ENCODE peak calls at places on chromosomes 4 and X, in seven cellular contexts. S is MCF 10A, P is upper lobe of left lung, O is astrocyte of the spinal cord, J is ovary, F is GM20000, E is brain microvascular endothelial cell. V is an unnamed sample.

GRCh38 chr4:186627226-186627865 is 72.0 kb upstream of the MTNR1A start:
- DNase-seq in S (peak), P (no peak), O (peak), J (no peak), F (no peak), E (no peak), V (no peak)

GRCh38 chr4:6932475-6932874 is 22.8 kb downstream of the TBC1D14 start:
- DNase-seq in S (no peak), P (no peak), O (no peak), J (no peak), F (no peak), E (no peak), V (no peak)

GRCh38 chr4:10032625-10033024 is 11.3 kb upstream of the SLC2A9 start:
- DNase-seq in S (peak), P (no peak), O (no peak), J (no peak), F (no peak), E (peak), V (no peak)

GRCh38 chr4:137956256-137956655 is 285.9 kb downstream of the SLC7A11 start:
- DNase-seq in S (no peak), P (no peak), O (no peak), J (no peak), F (no peak), E (no peak), V (no peak)

GRCh38 chr4:99221980-99222379 is 2.9 kb upstream of the ADH6 start:
- DNase-seq in S (peak), P (no peak), O (no peak), J (no peak), F (no peak), E (no peak), V (no peak)

GRCh38 chr4:83876047-83876446 is 340.1 kb downstream of the GPAT3 start:
- DNase-seq in S (peak), P (no peak), O (no peak), J (no peak), F (no peak), E (no peak), V (no peak)

GRCh38 chr4:74157116-74157742 is 689 bp upstream of the MTHFD2L start:
- DNase-seq in S (peak), P (no peak), O (peak), J (no peak), F (no peak), E (peak), V (no peak)

GRCh38 chrX:13015536-13016236 is 28.7 kb downstream of the FAM9C start:
- DNase-seq in S (no peak), P (no peak), O (no peak), J (no peak), F (no peak), E (no peak), V (no peak)

GRCh38 chrX:78024349-78025108 is 55.1 kb upstream of the PGAM4 start:
- DNase-seq in S (peak), P (no peak), O (no peak), J (no peak), F (peak), E (no peak), V (peak)

GRCh38 chr4:164212134-164212533 is 541.8 kb upstream of the SMIM31 start:
- DNase-seq in S (peak), P (no peak), O (no peak), J (no peak), F (no peak), E (no peak), V (no peak)

GRCh38 chrX:11566158-11566557 is 99.6 kb downstream of the ARHGAP6 start:
- DNase-seq in S (no peak), P (no peak), O (no peak), J (no peak), F (no peak), E (no peak), V (no peak)

GRCh38 chr4:179624768-179625181 is 2182.5 kb upstream of the AGA start:
- DNase-seq in S (peak), P (no peak), O (peak), J (no peak), F (no peak), E (peak), V (no peak)

GRCh38 chr4:74087481-74087880 is 11.5 kb downstream of the CXCL2 start:
- DNase-seq in S (no peak), P (no peak), O (no peak), J (no peak), F (no peak), E (no peak), V (no peak)

GRCh38 chr4:127143460-127144190 is 489.1 kb upstream of the INTU start:
- DNase-seq in S (no peak), P (no peak), O (peak), J (no peak), F (no peak), E (no peak), V (no peak)

GRCh38 chr4:109199585-109199984 is 102.9 kb downstream of the COL25A1 start:
- DNase-seq in S (no peak), P (no peak), O (no peak), J (no peak), F (no peak), E (no peak), V (no peak)

GRCh38 chr4:148170408-148171385 is 271.5 kb downstream of the NR3C2 start:
- DNase-seq in S (no peak), P (no peak), O (no peak), J (no peak), F (no peak), E (no peak), V (no peak)

GRCh38 chrX:25052798-25053534 is 37.2 kb upstream of the ARX start:
- DNase-seq in S (no peak), P (no peak), O (no peak), J (no peak), F (no peak), E (no peak), V (no peak)

GRCh38 chrX:134930501-134930900 is 60.3 kb upstream of the SMIM10 start:
- DNase-seq in S (no peak), P (no peak), O (no peak), J (no peak), F (no peak), E (no peak), V (no peak)

GRCh38 chrX:14032383-14032782 is 2.7 kb upstream of the GEMIN8 start:
- DNase-seq in S (peak), P (no peak), O (peak), J (peak), F (peak), E (peak), V (peak)

GRCh38 chr4:183758006-183758734 is 99.1 kb downstream of the TRAPPC11 start:
- DNase-seq in S (no peak), P (peak), O (no peak), J (no peak), F (no peak), E (no peak), V (no peak)
- TF ChIP-seq CTCF in S (no peak), P (no peak), O (peak), J (no peak), F (no peak), E (peak), V (no peak)

DNA sequence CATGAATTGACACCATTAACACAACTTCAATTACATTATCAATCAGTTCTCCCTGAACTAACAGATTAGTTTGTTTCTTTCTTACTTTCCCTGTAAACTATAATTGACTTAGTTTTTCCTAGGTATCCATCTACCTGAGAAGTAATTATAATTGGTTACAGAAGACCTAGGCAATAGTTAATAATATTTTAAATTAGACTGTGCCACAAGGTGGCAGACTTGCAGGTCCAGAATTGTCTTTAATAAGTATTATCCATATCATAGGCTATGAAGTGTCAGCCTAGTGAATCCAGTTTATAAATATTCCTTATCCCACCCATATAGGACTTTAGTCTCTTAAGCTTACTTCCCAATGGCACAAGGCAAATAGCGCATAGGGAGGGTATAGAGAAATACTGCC is 48.9 kb upstream of the FAM47B start:
- DNase-seq in S (peak), P (no peak), O (no peak), J (no peak), F (no peak), E (no peak), V (no peak)
- TF ChIP-seq CTCF in S (peak), P (no peak), O (peak), J (no peak), F (no peak), E (peak), V (peak)

GRCh38 chrX:51855698-51856097 is 37.7 kb upstream of the MAGED1 start:
- DNase-seq in S (no peak), P (no peak), O (no peak), J (no peak), F (no peak), E (no peak), V (no peak)

GRCh38 chrX:51866156-51866555 is 27.3 kb upstream of the MAGED1 start:
- DNase-seq in S (no peak), P (no peak), O (peak), J (no peak), F (no peak), E (peak), V (no peak)

GRCh38 chrX:51857159-51857733 is 36.2 kb upstream of the MAGED1 start:
- DNase-seq in S (no peak), P (no peak), O (no peak), J (no peak), F (no peak), E (no peak), V (no peak)

GRCh38 chrX:51862920-51863319 is 30.5 kb upstream of the MAGED1 start:
- DNase-seq in S (no peak), P (no peak), O (no peak), J (no peak), F (no peak), E (no peak), V (no peak)

DNA sequence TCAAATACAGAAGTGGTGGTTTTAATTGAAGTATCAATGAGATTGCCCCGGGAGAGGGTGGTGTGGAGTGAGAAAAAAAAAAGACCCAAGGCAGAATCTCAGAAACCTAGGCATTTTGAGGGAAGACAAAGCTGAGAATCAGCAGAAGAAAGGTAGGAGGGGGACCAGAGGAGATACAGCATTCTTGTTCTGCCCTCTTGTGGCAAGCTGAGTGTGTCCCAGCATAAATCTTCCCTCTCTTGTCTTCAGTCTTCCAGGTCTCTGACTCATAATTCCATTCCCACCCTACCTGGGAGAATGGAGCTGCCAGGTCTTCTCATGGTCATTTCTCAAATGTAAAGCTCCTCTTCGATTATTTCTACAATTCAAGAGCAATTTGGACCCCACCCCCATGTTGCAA is 32.7 kb upstream of the MAGED1 start:
- DNase-seq in S (peak), P (no peak), O (peak), J (no peak), F (peak), E (no peak), V (peak)
- TF ChIP-seq CTCF in S (peak), P (no peak), O (peak), J (no peak), F (peak), E (peak), V (peak)

DNA sequence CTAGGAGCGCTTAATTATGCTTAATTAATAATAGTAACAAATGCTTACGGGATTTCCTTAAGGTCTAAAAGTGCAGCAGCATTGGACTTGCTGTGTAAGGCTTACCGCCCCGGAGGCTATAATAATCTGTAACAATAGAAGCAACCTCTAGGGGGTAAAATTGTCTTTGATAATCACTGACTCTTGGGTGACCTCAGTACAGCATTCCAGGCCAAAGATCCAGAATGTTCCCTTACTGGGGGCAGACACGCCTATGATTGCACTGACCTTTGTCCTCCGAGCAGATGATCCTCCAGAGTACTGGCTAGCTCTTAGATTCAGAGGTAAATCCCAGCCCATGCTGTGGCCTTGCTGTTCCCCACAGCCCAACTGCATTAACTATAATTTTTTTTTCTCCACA is 16.5 kb downstream of the LSM6 start:
- DNase-seq in S (no peak), P (no peak), O (no peak), J (no peak), F (no peak), E (no peak), V (no peak)
- TF ChIP-seq CTCF in S (no peak), P (no peak), O (no peak), J (no peak), F (no peak), E (no peak), V (no peak)

GRCh38 chr4:41154814-41155177 is 59.5 kb downstream of the APBB2 start:
- DNase-seq in S (peak), P (no peak), O (peak), J (no peak), F (no peak), E (no peak), V (no peak)
- TF ChIP-seq CTCF in S (peak), P (no peak), O (no peak), J (no peak), F (no peak), E (no peak), V (no peak)